ENCODE peak calls at places on chromosomes 16 and 17, in eight cellular contexts. One of them, this sample, is unnamed.
A peak's percentile ranks its signal among the peaks of the same experiment; 100 is the strongest.

GRCh38 chr16:74107795-74108610 is 188.6 kb upstream of the PSMD7 start:
- DNase-seq in adrenal gland: peak; percentile 27
- DNase-seq in psoas muscle: no peak
- DNase-seq in naive thymus-derived CD4-positive, alpha-beta T cell: peak; percentile 11
- DNase-seq in tibial artery: no peak
- DNase-seq in neural progenitor cell: peak; percentile 71
- DNase-seq in GM23248: peak; percentile 46
- DNase-seq in cardiac muscle cell: peak; percentile 45
- DNase-seq in this sample: no peak

GRCh38 chr17:79699386-79700036 is 31.2 kb upstream of the ENPP7 start:
- DNase-seq in adrenal gland: no peak
- DNase-seq in tibial artery: no peak
- DNase-seq in psoas muscle: no peak
- DNase-seq in cardiac muscle cell: no peak
- DNase-seq in neural progenitor cell: no peak
- DNase-seq in GM23248: no peak
- DNase-seq in naive thymus-derived CD4-positive, alpha-beta T cell: no peak
- DNase-seq in this sample: no peak

GRCh38 chr16:10809706-10810105 is 8.9 kb downstream of the TVP23A start:
- DNase-seq in cardiac muscle cell: no peak
- DNase-seq in tibial artery: no peak
- DNase-seq in GM23248: no peak
- DNase-seq in neural progenitor cell: no peak
- DNase-seq in adrenal gland: no peak
- DNase-seq in naive thymus-derived CD4-positive, alpha-beta T cell: no peak
- DNase-seq in psoas muscle: no peak
- DNase-seq in this sample: no peak

GRCh38 chr17:17161759-17162158 is 44.4 kb downstream of the PLD6 start:
- DNase-seq in adrenal gland: no peak
- DNase-seq in neural progenitor cell: no peak
- DNase-seq in GM23248: no peak
- DNase-seq in tibial artery: no peak
- DNase-seq in psoas muscle: no peak
- DNase-seq in naive thymus-derived CD4-positive, alpha-beta T cell: no peak
- DNase-seq in cardiac muscle cell: no peak
- DNase-seq in this sample: no peak

GRCh38 chr17:71527311-71527710 is 593.5 kb upstream of the SOX9 start:
- DNase-seq in tibial artery: no peak
- DNase-seq in adrenal gland: no peak
- DNase-seq in psoas muscle: no peak
- DNase-seq in naive thymus-derived CD4-positive, alpha-beta T cell: no peak
- DNase-seq in cardiac muscle cell: peak; percentile 36
- DNase-seq in GM23248: no peak
- DNase-seq in neural progenitor cell: no peak
- DNase-seq in this sample: no peak

GRCh38 chr16:86824751-86825310 is 246.5 kb downstream of the FOXL1 start:
- DNase-seq in adrenal gland: no peak
- DNase-seq in GM23248: no peak
- DNase-seq in naive thymus-derived CD4-positive, alpha-beta T cell: no peak
- DNase-seq in neural progenitor cell: no peak
- DNase-seq in psoas muscle: no peak
- DNase-seq in tibial artery: peak; percentile 51
- DNase-seq in cardiac muscle cell: peak; percentile 11
- DNase-seq in this sample: no peak

GRCh38 chr17:36578671-36579070 is 13.0 kb upstream of the DHRS11 start:
- DNase-seq in GM23248: peak; percentile 61
- DNase-seq in cardiac muscle cell: peak; percentile 16
- DNase-seq in adrenal gland: no peak
- DNase-seq in tibial artery: no peak
- DNase-seq in psoas muscle: no peak
- DNase-seq in neural progenitor cell: no peak
- DNase-seq in naive thymus-derived CD4-positive, alpha-beta T cell: no peak
- DNase-seq in this sample: no peak

GRCh38 chr17:73307130-73307529 is 4.7 kb downstream of the CDC42EP4 start:
- DNase-seq in tibial artery: peak; percentile 79
- DNase-seq in naive thymus-derived CD4-positive, alpha-beta T cell: no peak
- DNase-seq in psoas muscle: no peak
- DNase-seq in GM23248: no peak
- DNase-seq in adrenal gland: peak; percentile 56
- DNase-seq in neural progenitor cell: no peak
- DNase-seq in cardiac muscle cell: no peak
- DNase-seq in this sample: no peak

GRCh38 chr17:79002291-79002690 is 7.3 kb downstream of the CANT1 start:
- DNase-seq in naive thymus-derived CD4-positive, alpha-beta T cell: no peak
- DNase-seq in tibial artery: peak; percentile 58
- DNase-seq in cardiac muscle cell: no peak
- DNase-seq in adrenal gland: no peak
- DNase-seq in psoas muscle: no peak
- DNase-seq in neural progenitor cell: no peak
- DNase-seq in GM23248: no peak
- DNase-seq in this sample: no peak

GRCh38 chr16:58464916-58465731 is 34.8 kb upstream of the NDRG4 start:
- DNase-seq in neural progenitor cell: peak; percentile 69
- DNase-seq in adrenal gland: peak; percentile 62
- DNase-seq in naive thymus-derived CD4-positive, alpha-beta T cell: no peak
- DNase-seq in GM23248: no peak
- DNase-seq in psoas muscle: no peak
- DNase-seq in cardiac muscle cell: no peak
- DNase-seq in tibial artery: no peak
- DNase-seq in this sample: no peak

GRCh38 chr17:35775583-35775982 is 14.9 kb downstream of the C17orf50 start:
- DNase-seq in psoas muscle: no peak
- DNase-seq in neural progenitor cell: no peak
- DNase-seq in GM23248: no peak
- DNase-seq in cardiac muscle cell: peak; percentile 47
- DNase-seq in tibial artery: no peak
- DNase-seq in adrenal gland: no peak
- DNase-seq in naive thymus-derived CD4-positive, alpha-beta T cell: no peak
- DNase-seq in this sample: no peak

GRCh38 chr16:53504161-53504663 is 1.2 kb upstream of the AKTIP start:
- DNase-seq in psoas muscle: peak; percentile 75
- DNase-seq in adrenal gland: peak; percentile 46
- DNase-seq in neural progenitor cell: peak; percentile 42
- DNase-seq in naive thymus-derived CD4-positive, alpha-beta T cell: no peak
- DNase-seq in cardiac muscle cell: peak; percentile 80
- DNase-seq in tibial artery: peak; percentile 84
- DNase-seq in GM23248: peak; percentile 90
- DNase-seq in this sample: peak; percentile 54

GRCh38 chr17:81160306-81160705 is 5.0 kb upstream of the PVALEF start:
- DNase-seq in tibial artery: no peak
- DNase-seq in neural progenitor cell: no peak
- DNase-seq in psoas muscle: peak; percentile 74
- DNase-seq in adrenal gland: peak; percentile 75
- DNase-seq in GM23248: no peak
- DNase-seq in cardiac muscle cell: no peak
- DNase-seq in naive thymus-derived CD4-positive, alpha-beta T cell: no peak
- DNase-seq in this sample: no peak

GRCh38 chr17:28807925-28808641 is 34.5 kb downstream of the FAM222B start:
- DNase-seq in cardiac muscle cell: peak; percentile 87
- DNase-seq in GM23248: peak; percentile 91
- DNase-seq in tibial artery: no peak
- DNase-seq in adrenal gland: peak; percentile 62
- DNase-seq in neural progenitor cell: no peak
- DNase-seq in psoas muscle: no peak
- DNase-seq in naive thymus-derived CD4-positive, alpha-beta T cell: no peak
- DNase-seq in this sample: no peak

GRCh38 chr16:49748322-49748721 is 107.6 kb downstream of the ZNF423 start:
- DNase-seq in psoas muscle: no peak
- DNase-seq in tibial artery: no peak
- DNase-seq in cardiac muscle cell: peak; percentile 55
- DNase-seq in GM23248: peak; percentile 40
- DNase-seq in neural progenitor cell: no peak
- DNase-seq in naive thymus-derived CD4-positive, alpha-beta T cell: no peak
- DNase-seq in adrenal gland: peak; percentile 22
- DNase-seq in this sample: no peak

GRCh38 chr16:80671281-80671849 is 130.6 kb downstream of the DYNLRB2 start:
- DNase-seq in cardiac muscle cell: no peak
- DNase-seq in GM23248: no peak
- DNase-seq in adrenal gland: no peak
- DNase-seq in tibial artery: no peak
- DNase-seq in psoas muscle: no peak
- DNase-seq in neural progenitor cell: no peak
- DNase-seq in naive thymus-derived CD4-positive, alpha-beta T cell: no peak
- DNase-seq in this sample: no peak

GRCh38 chr17:50634915-50635719 is 436 bp downstream of the ABCC3 start:
- DNase-seq in psoas muscle: no peak
- DNase-seq in neural progenitor cell: peak; percentile 54
- DNase-seq in adrenal gland: peak; percentile 27
- DNase-seq in naive thymus-derived CD4-positive, alpha-beta T cell: no peak
- DNase-seq in GM23248: peak; percentile 48
- DNase-seq in tibial artery: no peak
- DNase-seq in cardiac muscle cell: no peak
- DNase-seq in this sample: no peak

GRCh38 chr16:76976101-76976500 is 214.9 kb upstream of the MON1B start:
- DNase-seq in adrenal gland: no peak
- DNase-seq in GM23248: no peak
- DNase-seq in cardiac muscle cell: no peak
- DNase-seq in tibial artery: no peak
- DNase-seq in psoas muscle: no peak
- DNase-seq in neural progenitor cell: no peak
- DNase-seq in naive thymus-derived CD4-positive, alpha-beta T cell: no peak
- DNase-seq in this sample: no peak

GRCh38 chr16:75928295-75928694 is 202.0 kb upstream of the CPHXL start:
- DNase-seq in GM23248: no peak
- DNase-seq in naive thymus-derived CD4-positive, alpha-beta T cell: no peak
- DNase-seq in tibial artery: no peak
- DNase-seq in psoas muscle: no peak
- DNase-seq in adrenal gland: no peak
- DNase-seq in neural progenitor cell: no peak
- DNase-seq in cardiac muscle cell: no peak
- DNase-seq in this sample: no peak

GRCh38 chr16:75927824-75928223 is 201.5 kb upstream of the CPHXL start:
- DNase-seq in neural progenitor cell: no peak
- DNase-seq in adrenal gland: no peak
- DNase-seq in cardiac muscle cell: no peak
- DNase-seq in GM23248: no peak
- DNase-seq in tibial artery: no peak
- DNase-seq in naive thymus-derived CD4-positive, alpha-beta T cell: no peak
- DNase-seq in psoas muscle: no peak
- DNase-seq in this sample: no peak

GRCh38 chr16:75931043-75931442 is 204.8 kb upstream of the CPHXL start:
- DNase-seq in neural progenitor cell: no peak
- DNase-seq in GM23248: no peak
- DNase-seq in naive thymus-derived CD4-positive, alpha-beta T cell: no peak
- DNase-seq in cardiac muscle cell: no peak
- DNase-seq in psoas muscle: no peak
- DNase-seq in adrenal gland: no peak
- DNase-seq in tibial artery: no peak
- DNase-seq in this sample: no peak

GRCh38 chr16:75929056-75929455 is 202.8 kb upstream of the CPHXL start:
- DNase-seq in neural progenitor cell: no peak
- DNase-seq in naive thymus-derived CD4-positive, alpha-beta T cell: no peak
- DNase-seq in GM23248: no peak
- DNase-seq in psoas muscle: no peak
- DNase-seq in cardiac muscle cell: no peak
- DNase-seq in tibial artery: no peak
- DNase-seq in adrenal gland: no peak
- DNase-seq in this sample: no peak

DNA sequence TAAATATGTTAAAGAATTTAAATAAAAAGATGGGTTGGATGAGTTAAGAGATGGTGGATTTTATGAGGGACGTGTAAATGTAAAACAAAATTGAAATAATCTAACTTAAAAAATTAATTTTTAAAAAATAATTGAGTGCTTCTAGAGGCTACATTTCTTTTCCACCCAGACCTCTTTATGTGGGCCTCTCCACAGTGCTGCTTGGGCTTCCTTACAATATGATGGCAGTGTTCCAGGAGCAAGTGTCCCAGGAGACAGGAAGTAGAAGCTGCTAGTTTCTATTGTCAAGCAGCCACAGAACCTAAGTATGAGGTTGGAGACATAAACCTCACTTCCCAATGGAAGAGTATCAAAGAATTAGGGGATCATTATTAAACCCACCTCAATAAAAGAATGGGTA is 205.7 kb upstream of the CPHXL start:
- DNase-seq in naive thymus-derived CD4-positive, alpha-beta T cell: no peak
- DNase-seq in adrenal gland: no peak
- DNase-seq in GM23248: no peak
- DNase-seq in cardiac muscle cell: no peak
- DNase-seq in psoas muscle: no peak
- DNase-seq in tibial artery: no peak
- DNase-seq in neural progenitor cell: no peak
- DNase-seq in this sample: no peak
- H3K27me3 ChIP-seq in naive thymus-derived CD4-positive, alpha-beta T cell: no peaks in the 10 kb centered on the region
- H3K27me3 ChIP-seq in adrenal gland: no peaks in the 10 kb centered on the region
- H3K27me3 ChIP-seq in GM23248: no peaks in the 10 kb centered on the region
- H3K27me3 ChIP-seq in cardiac muscle cell: no peaks in the 10 kb centered on the region
- H3K27me3 ChIP-seq in psoas muscle: no peaks in the 10 kb centered on the region
- H3K27me3 ChIP-seq in tibial artery: no peaks in the 10 kb centered on the region
- H3K27me3 ChIP-seq in neural progenitor cell: peaks cover 85% of the 10 kb centered on the region
- H3K27me3 ChIP-seq in this sample: no peaks in the 10 kb centered on the region

GRCh38 chr17:2346475-2346874 is 9.2 kb downstream of the SGSM2 start:
- DNase-seq in psoas muscle: no peak
- DNase-seq in adrenal gland: no peak
- DNase-seq in GM23248: no peak
- DNase-seq in neural progenitor cell: no peak
- DNase-seq in cardiac muscle cell: no peak
- DNase-seq in naive thymus-derived CD4-positive, alpha-beta T cell: no peak
- DNase-seq in tibial artery: no peak
- DNase-seq in this sample: no peak
- H3K27ac ChIP-seq in psoas muscle: peak overlapping the region; percentile 68
- H3K27ac ChIP-seq in adrenal gland: no peak overlapping the region
- H3K27ac ChIP-seq in GM23248: no peak overlapping the region
- H3K27ac ChIP-seq in neural progenitor cell: no peak overlapping the region
- H3K27ac ChIP-seq in cardiac muscle cell: no peak overlapping the region
- H3K27ac ChIP-seq in naive thymus-derived CD4-positive, alpha-beta T cell: no peak overlapping the region
- H3K27ac ChIP-seq in tibial artery: no peak overlapping the region
- H3K27ac ChIP-seq in this sample: no peak overlapping the region

GRCh38 chr17:5502552-5502951 is 16.2 kb downstream of the MIS12 start:
- DNase-seq in neural progenitor cell: no peak
- DNase-seq in naive thymus-derived CD4-positive, alpha-beta T cell: no peak
- DNase-seq in adrenal gland: no peak
- DNase-seq in psoas muscle: no peak
- DNase-seq in GM23248: no peak
- DNase-seq in cardiac muscle cell: no peak
- DNase-seq in tibial artery: no peak
- DNase-seq in this sample: no peak
- H3K27me3 ChIP-seq in neural progenitor cell: peaks cover 43% of the 10 kb centered on the region
- H3K27me3 ChIP-seq in naive thymus-derived CD4-positive, alpha-beta T cell: no peaks in the 10 kb centered on the region
- H3K27me3 ChIP-seq in adrenal gland: no peaks in the 10 kb centered on the region
- H3K27me3 ChIP-seq in psoas muscle: peaks cover 28% of the 10 kb centered on the region
- H3K27me3 ChIP-seq in GM23248: no peaks in the 10 kb centered on the region
- H3K27me3 ChIP-seq in cardiac muscle cell: peaks cover 9% of the 10 kb centered on the region
- H3K27me3 ChIP-seq in tibial artery: peaks cover 12% of the 10 kb centered on the region
- H3K27me3 ChIP-seq in this sample: no peaks in the 10 kb centered on the region

DNA sequence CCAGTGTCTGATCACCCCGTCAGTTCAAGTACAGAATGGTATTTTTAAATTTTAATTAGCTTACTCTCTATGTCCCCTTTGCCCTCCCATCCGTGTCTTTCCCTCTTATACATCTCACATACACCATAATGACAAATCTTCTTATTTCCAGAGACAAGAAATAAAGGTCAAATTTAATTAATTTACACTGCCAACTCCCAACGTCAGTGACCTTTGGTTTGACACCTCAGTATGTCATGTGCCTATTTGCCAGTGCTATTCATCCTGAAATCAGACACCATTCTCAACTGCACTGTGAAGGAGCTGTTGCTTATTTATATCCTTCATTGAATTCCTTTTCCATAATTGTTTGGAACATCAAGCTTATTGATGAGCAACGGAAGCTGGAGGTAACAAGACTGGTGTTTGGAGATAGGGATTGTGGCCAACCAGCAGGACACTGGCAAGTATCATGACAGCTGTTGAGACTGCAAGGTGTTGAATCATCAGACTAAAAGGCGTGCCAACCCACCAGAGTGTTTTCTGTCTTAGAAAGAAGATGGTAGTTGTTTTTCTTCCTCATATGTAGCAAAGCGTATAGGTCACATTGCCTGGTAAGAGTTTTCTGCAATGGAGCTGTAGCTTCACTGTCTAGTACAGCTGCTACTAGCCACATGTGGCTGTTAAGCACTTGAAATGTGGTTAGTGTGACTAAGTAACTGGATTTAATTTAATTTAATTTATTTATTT is 12.5 kb downstream of the CALCOCO2 start:
- DNase-seq in cardiac muscle cell: no peak
- DNase-seq in tibial artery: no peak
- DNase-seq in naive thymus-derived CD4-positive, alpha-beta T cell: no peak
- DNase-seq in GM23248: peak; percentile 42
- DNase-seq in neural progenitor cell: no peak
- DNase-seq in psoas muscle: no peak
- DNase-seq in adrenal gland: no peak
- DNase-seq in this sample: no peak
- H3K27ac ChIP-seq in cardiac muscle cell: no peak overlapping the region
- H3K27ac ChIP-seq in tibial artery: peak overlapping the region; percentile 86
- H3K27ac ChIP-seq in naive thymus-derived CD4-positive, alpha-beta T cell: no peak overlapping the region
- H3K27ac ChIP-seq in GM23248: peak overlapping the region; percentile 18
- H3K27ac ChIP-seq in neural progenitor cell: no peak overlapping the region
- H3K27ac ChIP-seq in psoas muscle: peak overlapping the region; percentile 78
- H3K27ac ChIP-seq in adrenal gland: peak overlapping the region; percentile 6
- H3K27ac ChIP-seq in this sample: no peak overlapping the region